ENCODE peak calls at places on chromosomes 12 and 14, in nine cellular contexts. One of them, this sample, is unnamed.
A peak's percentile ranks its signal among the peaks of the same experiment; 100 is the strongest.

GRCh38 chr14:73289308-73289707 is 52.0 kb downstream of the PAPLN start:
- DNase-seq in K562: no peak
- DNase-seq in SK-N-SH: no peak
- DNase-seq in HL-60: no peak
- DNase-seq in breast epithelium: no peak
- DNase-seq in HCT116: no peak
- DNase-seq in prostate gland: no peak
- DNase-seq in sigmoid colon: no peak
- DNase-seq in suprapubic skin: no peak
- DNase-seq in this sample: no peak

GRCh38 chr12:52010152-52010622 is 3.4 kb downstream of the TAMALIN start:
- DNase-seq in K562: peak; percentile 91
- DNase-seq in SK-N-SH: peak; percentile 88
- DNase-seq in HL-60: no peak
- DNase-seq in breast epithelium: peak; percentile 62
- DNase-seq in HCT116: no peak
- DNase-seq in prostate gland: no peak
- DNase-seq in sigmoid colon: peak; percentile 94
- DNase-seq in suprapubic skin: peak; percentile 89
- DNase-seq in this sample: no peak

GRCh38 chr12:1803736-1804135 is 16.6 kb upstream of the LRTM2 start:
- DNase-seq in K562: no peak
- DNase-seq in SK-N-SH: peak; percentile 14
- DNase-seq in HL-60: no peak
- DNase-seq in breast epithelium: no peak
- DNase-seq in HCT116: no peak
- DNase-seq in prostate gland: no peak
- DNase-seq in sigmoid colon: no peak
- DNase-seq in suprapubic skin: peak; percentile 49
- DNase-seq in this sample: no peak

GRCh38 chr12:9208236-9208635 is at the start of gene PZP:
- DNase-seq in K562: no peak
- DNase-seq in SK-N-SH: no peak
- DNase-seq in HL-60: no peak
- DNase-seq in breast epithelium: no peak
- DNase-seq in HCT116: no peak
- DNase-seq in prostate gland: no peak
- DNase-seq in sigmoid colon: no peak
- DNase-seq in suprapubic skin: no peak
- DNase-seq in this sample: no peak

GRCh38 chr12:75635606-75636444 is 124.4 kb upstream of the KRR1 start:
- DNase-seq in K562: no peak
- DNase-seq in SK-N-SH: no peak
- DNase-seq in HL-60: no peak
- DNase-seq in breast epithelium: no peak
- DNase-seq in HCT116: peak; percentile 99
- DNase-seq in prostate gland: no peak
- DNase-seq in sigmoid colon: no peak
- DNase-seq in suprapubic skin: no peak
- DNase-seq in this sample: no peak

GRCh38 chr12:71282020-71282419 is 124.2 kb upstream of the TSPAN8 start:
- DNase-seq in K562: no peak
- DNase-seq in SK-N-SH: no peak
- DNase-seq in HL-60: no peak
- DNase-seq in breast epithelium: no peak
- DNase-seq in HCT116: no peak
- DNase-seq in prostate gland: no peak
- DNase-seq in sigmoid colon: no peak
- DNase-seq in suprapubic skin: no peak
- DNase-seq in this sample: no peak

GRCh38 chr12:47744005-47744651 is 14.6 kb downstream of the RAPGEF3 start:
- DNase-seq in K562: peak; percentile 41
- DNase-seq in SK-N-SH: peak; percentile 51
- DNase-seq in HL-60: peak; percentile 25
- DNase-seq in breast epithelium: peak; percentile 86
- DNase-seq in HCT116: peak; percentile 75
- DNase-seq in prostate gland: peak; percentile 85
- DNase-seq in sigmoid colon: no peak
- DNase-seq in suprapubic skin: no peak
- DNase-seq in this sample: no peak

GRCh38 chr12:133181238-133181959 is at the start of gene ZNF268:
- DNase-seq in K562: peak; percentile 96
- DNase-seq in SK-N-SH: peak; percentile 87
- DNase-seq in HL-60: peak; percentile 96
- DNase-seq in breast epithelium: peak; percentile 77
- DNase-seq in HCT116: peak; percentile 85
- DNase-seq in prostate gland: peak; percentile 82
- DNase-seq in sigmoid colon: peak; percentile 94
- DNase-seq in suprapubic skin: peak; percentile 91
- DNase-seq in this sample: peak; percentile 68

GRCh38 chr14:24428628-24429394 is 657 bp downstream of the CBLN3 start:
- DNase-seq in K562: no peak
- DNase-seq in SK-N-SH: no peak
- DNase-seq in HL-60: no peak
- DNase-seq in breast epithelium: no peak
- DNase-seq in HCT116: no peak
- DNase-seq in prostate gland: no peak
- DNase-seq in sigmoid colon: no peak
- DNase-seq in suprapubic skin: peak; percentile 65
- DNase-seq in this sample: no peak

GRCh38 chr14:58770501-58770982 is 132.8 kb downstream of the DACT1 start:
- DNase-seq in K562: no peak
- DNase-seq in SK-N-SH: no peak
- DNase-seq in HL-60: no peak
- DNase-seq in breast epithelium: no peak
- DNase-seq in HCT116: no peak
- DNase-seq in prostate gland: no peak
- DNase-seq in sigmoid colon: no peak
- DNase-seq in suprapubic skin: no peak
- DNase-seq in this sample: no peak

GRCh38 chr12:56190695-56191155 is 1.4 kb upstream of the SMARCC2 start:
- DNase-seq in K562: no peak
- DNase-seq in SK-N-SH: no peak
- DNase-seq in HL-60: no peak
- DNase-seq in breast epithelium: no peak
- DNase-seq in HCT116: no peak
- DNase-seq in prostate gland: no peak
- DNase-seq in sigmoid colon: no peak
- DNase-seq in suprapubic skin: no peak
- DNase-seq in this sample: no peak

GRCh38 chr14:75123991-75124390 is 2.9 kb downstream of the NEK9 start:
- DNase-seq in K562: peak; percentile 32
- DNase-seq in SK-N-SH: peak; percentile 12
- DNase-seq in HL-60: peak; percentile 30
- DNase-seq in breast epithelium: no peak
- DNase-seq in HCT116: peak; percentile 46
- DNase-seq in prostate gland: no peak
- DNase-seq in sigmoid colon: no peak
- DNase-seq in suprapubic skin: no peak
- DNase-seq in this sample: no peak

GRCh38 chr12:89707992-89708792 is 446 bp downstream of the ATP2B1 start:
- DNase-seq in K562: peak; percentile 65
- DNase-seq in SK-N-SH: peak; percentile 56
- DNase-seq in HL-60: peak; percentile 23
- DNase-seq in breast epithelium: peak; percentile 26
- DNase-seq in HCT116: no peak
- DNase-seq in prostate gland: peak; percentile 22
- DNase-seq in sigmoid colon: peak; percentile 79
- DNase-seq in suprapubic skin: peak; percentile 82
- DNase-seq in this sample: no peak

DNA sequence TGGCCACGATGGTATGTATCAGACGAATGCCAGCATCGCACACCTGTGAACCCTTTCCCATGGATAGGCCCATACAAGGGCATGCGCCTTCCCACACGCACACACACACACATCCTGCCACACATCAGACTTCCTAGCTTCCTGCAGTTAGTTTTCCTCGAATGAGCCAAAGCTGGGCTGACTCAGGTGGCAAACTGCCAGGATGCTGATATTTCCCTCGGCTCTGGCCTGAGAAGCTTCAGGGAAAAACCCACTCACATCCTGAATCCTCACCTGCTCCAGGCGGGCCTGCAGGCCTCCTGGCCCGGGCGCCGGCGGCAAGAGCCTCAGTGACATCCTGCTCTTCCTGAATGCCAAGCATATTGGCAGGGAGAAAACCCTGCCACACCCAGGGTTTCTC is 22.4 kb downstream of the CALM1 start:
- DNase-seq in K562: no peak
- DNase-seq in SK-N-SH: no peak
- DNase-seq in HL-60: no peak
- DNase-seq in breast epithelium: peak; percentile 67
- DNase-seq in HCT116: peak; percentile 47
- DNase-seq in prostate gland: peak; percentile 49
- DNase-seq in sigmoid colon: peak; percentile 93
- DNase-seq in suprapubic skin: peak; percentile 77
- DNase-seq in this sample: no peak
- TF ChIP-seq POLR2AphosphoS5 in K562: no peak
- TF ChIP-seq POLR2AphosphoS5 in SK-N-SH: peak; percentile 49
- TF ChIP-seq POLR2AphosphoS5 in HL-60: no peak
- TF ChIP-seq POLR2AphosphoS5 in breast epithelium: peak; percentile 48
- TF ChIP-seq POLR2AphosphoS5 in HCT116: peak; percentile 37
- TF ChIP-seq POLR2AphosphoS5 in prostate gland: peak; percentile 8
- TF ChIP-seq POLR2AphosphoS5 in sigmoid colon: peak; percentile 81
- TF ChIP-seq POLR2AphosphoS5 in suprapubic skin: no peak
- TF ChIP-seq POLR2AphosphoS5 in this sample: no peak

GRCh38 chr12:42985506-42985905 is 396.0 kb upstream of the PRICKLE1 start:
- DNase-seq in K562: no peak
- DNase-seq in SK-N-SH: no peak
- DNase-seq in HL-60: no peak
- DNase-seq in breast epithelium: no peak
- DNase-seq in HCT116: no peak
- DNase-seq in prostate gland: no peak
- DNase-seq in sigmoid colon: no peak
- DNase-seq in suprapubic skin: no peak
- DNase-seq in this sample: no peak
- TF ChIP-seq POLR2AphosphoS5 in K562: no peak
- TF ChIP-seq POLR2AphosphoS5 in SK-N-SH: no peak
- TF ChIP-seq POLR2AphosphoS5 in HL-60: no peak
- TF ChIP-seq POLR2AphosphoS5 in breast epithelium: no peak
- TF ChIP-seq POLR2AphosphoS5 in HCT116: no peak
- TF ChIP-seq POLR2AphosphoS5 in prostate gland: no peak
- TF ChIP-seq POLR2AphosphoS5 in sigmoid colon: no peak
- TF ChIP-seq POLR2AphosphoS5 in suprapubic skin: no peak
- TF ChIP-seq POLR2AphosphoS5 in this sample: no peak

DNA sequence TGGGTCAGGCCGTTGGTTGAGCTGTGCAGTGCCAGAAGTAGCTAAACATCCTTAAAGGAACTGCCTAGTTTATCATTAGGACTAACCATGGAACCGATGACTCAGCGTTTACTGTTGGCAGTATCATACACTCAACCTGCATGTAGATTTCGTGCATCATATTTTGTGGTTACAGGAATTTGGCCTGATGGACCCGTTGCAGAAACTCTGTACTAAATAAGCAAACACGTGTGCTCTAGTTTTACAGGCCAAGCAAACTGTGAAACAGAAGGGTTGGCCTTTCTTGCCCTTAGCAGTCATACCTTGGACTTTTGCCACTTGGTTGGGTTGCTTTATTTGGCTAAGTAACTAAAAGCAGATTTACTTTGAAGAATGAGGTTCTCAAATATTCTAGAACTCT is 35.6 kb downstream of the DGLUCY start:
- DNase-seq in K562: peak; percentile 32
- DNase-seq in SK-N-SH: no peak
- DNase-seq in HL-60: no peak
- DNase-seq in breast epithelium: peak; percentile 83
- DNase-seq in HCT116: no peak
- DNase-seq in prostate gland: peak; percentile 86
- DNase-seq in sigmoid colon: peak; percentile 86
- DNase-seq in suprapubic skin: no peak
- DNase-seq in this sample: peak; percentile 20
- TF ChIP-seq POLR2AphosphoS5 in K562: no peak
- TF ChIP-seq POLR2AphosphoS5 in SK-N-SH: no peak
- TF ChIP-seq POLR2AphosphoS5 in HL-60: no peak
- TF ChIP-seq POLR2AphosphoS5 in breast epithelium: peak; percentile 76
- TF ChIP-seq POLR2AphosphoS5 in HCT116: no peak
- TF ChIP-seq POLR2AphosphoS5 in prostate gland: peak; percentile 97
- TF ChIP-seq POLR2AphosphoS5 in sigmoid colon: peak; percentile 72
- TF ChIP-seq POLR2AphosphoS5 in suprapubic skin: no peak
- TF ChIP-seq POLR2AphosphoS5 in this sample: no peak

GRCh38 chr12:109596418-109597244 is 23.0 kb downstream of the MVK start:
- DNase-seq in K562: no peak
- DNase-seq in SK-N-SH: no peak
- DNase-seq in HL-60: no peak
- DNase-seq in breast epithelium: no peak
- DNase-seq in HCT116: no peak
- DNase-seq in prostate gland: no peak
- DNase-seq in sigmoid colon: no peak
- DNase-seq in suprapubic skin: no peak
- DNase-seq in this sample: no peak

GRCh38 chr12:109599087-109599486 is 25.5 kb downstream of the MVK start:
- DNase-seq in K562: no peak
- DNase-seq in SK-N-SH: no peak
- DNase-seq in HL-60: no peak
- DNase-seq in breast epithelium: no peak
- DNase-seq in HCT116: no peak
- DNase-seq in prostate gland: no peak
- DNase-seq in sigmoid colon: no peak
- DNase-seq in suprapubic skin: no peak
- DNase-seq in this sample: no peak

GRCh38 chr12:109597414-109597794 is 23.8 kb downstream of the MVK start:
- DNase-seq in K562: no peak
- DNase-seq in SK-N-SH: no peak
- DNase-seq in HL-60: no peak
- DNase-seq in breast epithelium: no peak
- DNase-seq in HCT116: no peak
- DNase-seq in prostate gland: no peak
- DNase-seq in sigmoid colon: no peak
- DNase-seq in suprapubic skin: no peak
- DNase-seq in this sample: no peak

GRCh38 chr12:109598428-109598854 is 24.8 kb downstream of the MVK start:
- DNase-seq in K562: no peak
- DNase-seq in SK-N-SH: peak; percentile 62
- DNase-seq in HL-60: no peak
- DNase-seq in breast epithelium: no peak
- DNase-seq in HCT116: no peak
- DNase-seq in prostate gland: no peak
- DNase-seq in sigmoid colon: no peak
- DNase-seq in suprapubic skin: no peak
- DNase-seq in this sample: no peak

DNA sequence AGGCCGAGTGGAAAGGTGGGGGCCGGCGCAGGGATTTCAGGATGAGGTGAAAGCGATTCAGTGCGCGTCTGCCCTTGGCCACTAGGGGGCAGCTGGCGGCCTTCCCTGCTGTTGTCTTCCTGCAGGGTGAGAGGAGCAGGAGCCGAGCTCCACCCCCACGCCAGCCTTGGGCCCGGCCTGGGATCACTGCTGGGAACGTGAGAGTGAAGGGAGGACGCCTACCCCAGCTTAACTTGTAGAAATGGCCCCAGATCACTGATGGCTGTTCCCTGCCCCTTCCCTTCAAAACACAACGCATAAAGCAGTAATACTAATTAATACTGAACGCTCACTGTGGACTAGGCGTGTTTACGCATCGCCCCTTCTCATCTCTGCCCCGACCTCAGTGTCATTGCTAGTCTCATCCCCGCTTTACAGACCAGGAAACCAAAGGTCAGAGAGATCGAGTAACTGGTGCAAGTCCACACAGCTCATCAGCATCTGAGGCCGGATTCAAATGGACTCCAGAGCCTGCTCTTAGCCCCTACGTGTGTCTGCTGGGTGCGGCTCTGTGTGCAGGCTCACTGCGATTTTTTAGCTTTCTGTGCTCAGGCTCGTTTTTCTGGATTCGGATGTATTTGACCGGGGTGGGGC is 24.3 kb downstream of the MVK start:
- DNase-seq in K562: peak; percentile 92
- DNase-seq in SK-N-SH: peak; percentile 94
- DNase-seq in HL-60: peak; percentile 69
- DNase-seq in breast epithelium: peak; percentile 83
- DNase-seq in HCT116: peak; percentile 44
- DNase-seq in prostate gland: peak; percentile 80
- DNase-seq in sigmoid colon: peak; percentile 94
- DNase-seq in suprapubic skin: peak; percentile 91
- DNase-seq in this sample: no peak
- TF ChIP-seq POLR2AphosphoS5 in K562: no peak
- TF ChIP-seq POLR2AphosphoS5 in SK-N-SH: no peak
- TF ChIP-seq POLR2AphosphoS5 in HL-60: peak; percentile 58
- TF ChIP-seq POLR2AphosphoS5 in breast epithelium: no peak
- TF ChIP-seq POLR2AphosphoS5 in HCT116: no peak
- TF ChIP-seq POLR2AphosphoS5 in prostate gland: peak; percentile 73
- TF ChIP-seq POLR2AphosphoS5 in sigmoid colon: no peak
- TF ChIP-seq POLR2AphosphoS5 in suprapubic skin: no peak
- TF ChIP-seq POLR2AphosphoS5 in this sample: peak; percentile 36

This sample was measured in SK-N-MC.